ENCODE peak calls at places on chromosomes 11 and 22, in eight cellular contexts. P is AG10803, O is coronary artery, N is AG09309, U is OCI-LY7, G is cardiac muscle cell, I is fibroblast of pulmonary artery, Z is body of pancreas. L is an unnamed sample.

GRCh38 chr22:39349506-39349966 is 255 bp upstream of the SYNGR1 start:
- DNase-seq in O (no peak), I (no peak), N (no peak), G (peak), Z (peak), P (no peak), U (peak), L (no peak)

GRCh38 chr22:40605676-40606250 is 30.8 kb downstream of the MRTFA start:
- DNase-seq in U (no peak), N (no peak), P (peak), Z (no peak), O (no peak), I (peak), G (peak), L (no peak)

GRCh38 chr11:18105086-18105801 is 638 bp downstream of the SAAL1 start:
- DNase-seq in P (no peak), U (no peak), N (no peak), G (no peak), O (no peak), Z (no peak), I (no peak), L (no peak)

GRCh38 chr11:119101367-119101758 is 290 bp downstream of the DPAGT1 start:
- DNase-seq in P (no peak), U (peak), G (no peak), O (peak), Z (no peak), I (no peak), N (no peak), L (no peak)

GRCh38 chr11:7573193-7573557 is 59.4 kb downstream of the PPFIBP2 start:
- DNase-seq in I (peak), P (peak), G (no peak), Z (no peak), U (no peak), N (no peak), O (no peak), L (no peak)

GRCh38 chr11:75474240-75474639 is 41.2 kb upstream of the KLHL35 start:
- DNase-seq in Z (no peak), U (peak), O (no peak), P (peak), N (no peak), G (no peak), I (no peak), L (no peak)

GRCh38 chr11:125519865-125520834 is 24.1 kb upstream of the FEZ1 start:
- DNase-seq in Z (no peak), U (no peak), G (no peak), O (no peak), N (no peak), I (no peak), P (no peak), L (no peak)

GRCh38 chr11:69704508-69705245 is 855 bp upstream of the FGF19 start:
- DNase-seq in P (no peak), I (peak), U (no peak), G (peak), N (no peak), Z (no peak), O (no peak), L (no peak)

DNA sequence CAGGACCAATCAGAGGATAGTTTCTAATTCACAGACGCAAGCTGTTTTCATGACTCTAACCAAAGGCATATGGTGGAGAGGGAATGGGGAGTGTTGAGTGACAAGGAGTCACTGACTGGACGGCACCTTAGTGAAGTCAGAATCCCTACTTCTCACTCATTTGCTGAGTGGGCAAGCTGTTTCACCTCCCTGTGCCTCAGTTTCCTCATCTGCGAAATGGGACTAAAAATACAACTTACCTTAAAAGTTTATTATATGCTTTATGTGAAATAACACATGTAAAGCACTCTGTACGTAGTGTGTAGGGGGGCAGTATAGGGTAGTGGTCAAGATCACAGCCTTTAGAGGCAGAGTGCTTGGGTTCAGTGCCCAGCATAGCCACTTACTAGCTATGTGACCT is 90.0 kb downstream of the TRAF6 start:
- DNase-seq in N (no peak), U (no peak), G (no peak), P (no peak), Z (no peak), O (no peak), I (no peak), L (no peak)
- H3K4me3 ChIP-seq in N (no peak), U (no peak), G (no peak), P (no peak), Z (no peak), O (no peak), I (no peak), L (no peak)

GRCh38 chr11:14380947-14381555 is 22.1 kb upstream of the RRAS2 start:
- DNase-seq in G (peak), U (no peak), O (peak), I (peak), Z (peak), N (no peak), P (peak), L (peak)

GRCh38 chr11:14378171-14378570 is 19.2 kb upstream of the RRAS2 start:
- DNase-seq in G (no peak), O (no peak), P (no peak), N (no peak), I (no peak), U (no peak), Z (no peak), L (no peak)

GRCh38 chr11:14376920-14377319 is 17.9 kb upstream of the RRAS2 start:
- DNase-seq in Z (no peak), U (no peak), N (no peak), G (no peak), O (no peak), I (no peak), P (no peak), L (no peak)

GRCh38 chr11:14381968-14382367 is 23.0 kb upstream of the RRAS2 start:
- DNase-seq in G (no peak), U (no peak), O (no peak), P (no peak), N (no peak), I (no peak), Z (no peak), L (no peak)

DNA sequence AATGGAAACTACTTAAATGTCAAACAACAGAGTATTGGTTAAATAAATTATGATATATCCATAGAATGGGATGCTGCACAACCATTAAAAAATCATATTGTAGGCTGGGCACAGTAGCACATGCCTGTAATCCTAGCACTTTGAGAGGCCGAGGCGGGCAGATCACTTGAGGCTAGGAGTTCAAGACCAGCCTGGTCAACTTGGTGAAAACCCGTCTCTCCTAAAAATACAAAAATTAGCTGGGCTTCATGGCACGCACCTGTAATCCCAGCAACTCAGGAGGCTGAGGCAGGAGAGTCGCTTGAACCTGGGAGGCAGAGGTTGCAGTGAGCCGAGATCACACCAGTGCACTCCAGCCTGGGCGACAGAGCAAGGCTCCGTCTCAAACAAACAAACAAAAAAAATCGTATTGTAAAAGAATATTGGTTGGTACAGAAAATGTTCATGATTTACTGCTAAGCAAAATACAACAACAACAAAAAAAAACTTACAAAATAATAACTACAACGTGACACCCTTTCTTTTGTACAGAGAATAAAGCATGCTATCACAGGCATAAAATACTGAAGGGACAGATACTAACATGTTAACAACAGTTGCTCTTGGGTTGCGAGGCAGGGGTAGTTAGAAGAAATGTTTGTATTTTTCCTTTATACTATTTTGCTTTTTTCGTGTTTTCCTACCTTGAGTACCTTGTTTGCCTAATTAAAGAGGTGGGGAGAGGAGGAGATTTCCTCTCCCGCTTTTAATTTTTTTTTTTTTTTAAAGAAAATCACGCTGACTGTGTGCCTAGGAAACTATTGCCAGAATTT is 21.3 kb upstream of the RRAS2 start:
- DNase-seq in O (no peak), I (no peak), Z (no peak), G (no peak), P (no peak), N (no peak), U (no peak), L (no peak)
- H3K4me3 ChIP-seq in O (peak), I (peak), Z (no peak), G (peak), P (peak), N (no peak), U (no peak), L (peak)

DNA sequence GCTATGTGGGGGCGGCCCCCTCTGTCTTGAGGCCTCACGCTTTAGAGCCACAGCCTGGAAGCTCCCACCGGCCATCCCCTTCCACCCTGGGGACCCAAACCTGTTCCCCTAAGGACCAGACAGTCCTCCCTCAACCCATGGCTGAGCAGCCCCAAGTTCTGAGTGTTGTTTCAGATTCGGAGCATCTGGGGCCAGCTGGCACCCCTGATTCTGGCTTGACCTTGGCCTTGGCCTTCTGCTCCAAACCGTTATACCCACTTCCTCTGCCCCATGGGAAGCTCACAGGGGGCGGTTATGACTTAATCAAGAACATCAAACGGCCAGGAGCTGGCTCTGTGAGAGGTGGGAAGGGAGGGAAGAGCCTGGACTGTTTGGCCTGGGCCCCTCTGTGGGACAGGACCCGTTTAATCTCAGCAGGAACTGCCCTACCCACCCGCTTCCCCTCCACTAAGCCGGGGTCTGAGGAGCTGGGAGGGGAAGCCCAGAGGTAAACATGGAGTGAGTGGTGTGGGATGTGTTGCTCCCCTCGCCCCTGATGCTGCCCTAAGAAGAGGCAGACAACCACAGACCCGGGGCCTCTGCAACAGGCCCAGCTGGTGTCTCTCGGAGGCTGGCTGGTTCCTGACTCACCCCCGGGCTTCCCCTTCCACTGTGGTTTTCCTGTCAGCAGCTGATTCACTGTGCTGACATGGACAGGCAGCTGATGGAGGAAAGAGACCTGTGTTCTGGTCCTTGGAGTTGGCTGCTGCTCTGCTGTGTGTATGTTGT is 3.4 kb downstream of the CD82 start:
- DNase-seq in P (peak), I (peak), U (peak), Z (peak), G (peak), N (peak), O (peak), L (no peak)
- H3K4me3 ChIP-seq in P (no peak), I (no peak), U (no peak), Z (no peak), G (no peak), N (no peak), O (peak), L (peak)

DNA sequence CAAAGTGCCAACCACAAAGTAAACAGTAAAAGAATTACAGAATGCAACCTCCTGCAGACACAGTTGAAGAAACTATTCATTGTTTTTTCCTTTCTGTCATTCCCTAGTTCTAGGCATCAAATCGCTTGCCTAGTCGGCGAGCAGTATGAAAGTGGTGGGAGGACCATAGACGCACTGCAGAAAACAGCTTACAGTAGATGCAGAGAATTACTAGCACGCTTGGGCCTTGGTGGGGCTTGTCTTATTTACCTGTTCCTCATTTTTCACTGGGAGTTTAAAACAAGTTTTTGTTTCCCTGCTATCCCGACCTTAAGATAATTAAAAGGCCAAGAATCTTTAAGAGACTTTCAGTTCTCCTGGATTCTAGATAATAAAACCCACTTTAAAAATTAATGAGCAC is 742 bp upstream of the ARL14EP start:
- DNase-seq in G (no peak), O (no peak), I (no peak), P (no peak), U (no peak), Z (no peak), N (no peak), L (no peak)
- H3K4me3 ChIP-seq in G (peak), O (peak), I (no peak), P (peak), U (peak), Z (no peak), N (no peak), L (peak)

L was measured in suprapubic skin.